ENCODE peak calls at places on chromosomes 3 and 15, in six cellular contexts. One of them, this sample, is unnamed.

GRCh38 chr15:81029416-81030367 is 29.0 kb downstream of the TLNRD1 start:
- DNase-seq in H1: no peak
- DNase-seq in K562: no peak
- DNase-seq in endothelial cell of umbilical vein: peak
- DNase-seq in HepG2: no peak
- DNase-seq in A549: no peak
- DNase-seq in this sample: no peak

GRCh38 chr3:71724584-71725278 is 471 bp downstream of the EIF4E3 start:
- DNase-seq in A549: peak
- DNase-seq in endothelial cell of umbilical vein: no peak
- DNase-seq in H1: no peak
- DNase-seq in K562: no peak
- DNase-seq in HepG2: no peak
- DNase-seq in this sample: peak

GRCh38 chr3:13495921-13496723 is 16.0 kb downstream of the HDAC11 start:
- DNase-seq in endothelial cell of umbilical vein: peak
- DNase-seq in K562: peak
- DNase-seq in A549: peak
- DNase-seq in HepG2: peak
- DNase-seq in H1: peak
- DNase-seq in this sample: peak

GRCh38 chr15:59657635-59658125 is 365 bp upstream of the GTF2A2 start:
- DNase-seq in K562: no peak
- DNase-seq in H1: no peak
- DNase-seq in endothelial cell of umbilical vein: no peak
- DNase-seq in HepG2: no peak
- DNase-seq in A549: no peak
- DNase-seq in this sample: no peak

GRCh38 chr15:31297880-31298456 is 28.7 kb upstream of the KLF13 start:
- DNase-seq in H1: no peak
- DNase-seq in K562: no peak
- DNase-seq in A549: no peak
- DNase-seq in HepG2: no peak
- DNase-seq in endothelial cell of umbilical vein: no peak
- DNase-seq in this sample: no peak

GRCh38 chr3:178966299-178967183 is 105.1 kb downstream of the ZMAT3 start:
- DNase-seq in K562: no peak
- DNase-seq in H1: no peak
- DNase-seq in endothelial cell of umbilical vein: peak
- DNase-seq in A549: no peak
- DNase-seq in HepG2: peak
- DNase-seq in this sample: no peak

GRCh38 chr3:12194209-12194608 is 35.5 kb upstream of the TIMP4 start:
- DNase-seq in K562: no peak
- DNase-seq in endothelial cell of umbilical vein: peak
- DNase-seq in HepG2: no peak
- DNase-seq in A549: no peak
- DNase-seq in H1: no peak
- DNase-seq in this sample: no peak

GRCh38 chr15:36912311-36912712 is 188.0 kb downstream of the MEIS2 start:
- DNase-seq in H1: no peak
- DNase-seq in K562: no peak
- DNase-seq in HepG2: no peak
- DNase-seq in endothelial cell of umbilical vein: no peak
- DNase-seq in A549: no peak
- DNase-seq in this sample: no peak

GRCh38 chr3:94936023-94936580 is 873.2 kb downstream of the NSUN3 start:
- DNase-seq in H1: no peak
- DNase-seq in A549: no peak
- DNase-seq in K562: no peak
- DNase-seq in endothelial cell of umbilical vein: no peak
- DNase-seq in HepG2: peak
- DNase-seq in this sample: no peak

GRCh38 chr3:135007622-135008021 is 212.6 kb downstream of the EPHB1 start:
- DNase-seq in endothelial cell of umbilical vein: peak
- DNase-seq in A549: no peak
- DNase-seq in K562: no peak
- DNase-seq in HepG2: no peak
- DNase-seq in H1: no peak
- DNase-seq in this sample: no peak

GRCh38 chr3:144921710-144922109 is 950.1 kb downstream of the DIPK2A start:
- DNase-seq in H1: no peak
- DNase-seq in HepG2: no peak
- DNase-seq in K562: no peak
- DNase-seq in A549: no peak
- DNase-seq in endothelial cell of umbilical vein: no peak
- DNase-seq in this sample: no peak

GRCh38 chr3:64798316-64798715 is 110.5 kb upstream of the ADAMTS9 start:
- DNase-seq in HepG2: no peak
- DNase-seq in A549: no peak
- DNase-seq in H1: no peak
- DNase-seq in K562: no peak
- DNase-seq in endothelial cell of umbilical vein: no peak
- DNase-seq in this sample: no peak

GRCh38 chr3:155334897-155335883 is 41.7 kb upstream of the STRIT1 start:
- DNase-seq in A549: no peak
- DNase-seq in K562: peak
- DNase-seq in HepG2: no peak
- DNase-seq in endothelial cell of umbilical vein: peak
- DNase-seq in H1: no peak
- DNase-seq in this sample: no peak

GRCh38 chr15:35713733-35714132 is 167.8 kb upstream of the DPH6 start:
- DNase-seq in A549: no peak
- DNase-seq in H1: no peak
- DNase-seq in HepG2: no peak
- DNase-seq in endothelial cell of umbilical vein: peak
- DNase-seq in K562: no peak
- DNase-seq in this sample: no peak

GRCh38 chr15:55654541-55654940 is 66.4 kb upstream of the PYGO1 start:
- DNase-seq in endothelial cell of umbilical vein: peak
- DNase-seq in HepG2: no peak
- DNase-seq in K562: no peak
- DNase-seq in A549: no peak
- DNase-seq in H1: no peak
- DNase-seq in this sample: no peak

GRCh38 chr3:2420919-2421318 is 322.3 kb downstream of the CNTN4 start:
- DNase-seq in A549: no peak
- DNase-seq in H1: peak
- DNase-seq in HepG2: no peak
- DNase-seq in endothelial cell of umbilical vein: no peak
- DNase-seq in K562: no peak
- DNase-seq in this sample: no peak

GRCh38 chr15:92681141-92681622 is 25.6 kb upstream of the FAM174B start:
- DNase-seq in endothelial cell of umbilical vein: peak
- DNase-seq in A549: no peak
- DNase-seq in HepG2: no peak
- DNase-seq in K562: no peak
- DNase-seq in H1: no peak
- DNase-seq in this sample: no peak

GRCh38 chr3:46412786-46413298 is 5.8 kb downstream of the CCRL2 start:
- DNase-seq in HepG2: no peak
- DNase-seq in endothelial cell of umbilical vein: peak
- DNase-seq in A549: no peak
- DNase-seq in H1: no peak
- DNase-seq in K562: no peak
- DNase-seq in this sample: no peak

GRCh38 chr15:57432141-57432701 is 55.9 kb downstream of the CGNL1 start:
- DNase-seq in HepG2: no peak
- DNase-seq in H1: peak
- DNase-seq in K562: no peak
- DNase-seq in A549: no peak
- DNase-seq in endothelial cell of umbilical vein: peak
- DNase-seq in this sample: peak

GRCh38 chr15:80536231-80536630 is 132.0 kb downstream of the ARNT2 start:
- DNase-seq in endothelial cell of umbilical vein: no peak
- DNase-seq in H1: no peak
- DNase-seq in A549: no peak
- DNase-seq in HepG2: no peak
- DNase-seq in K562: no peak
- DNase-seq in this sample: no peak

GRCh38 chr3:36909666-36910065 is 35.2 kb downstream of the TRANK1 start:
- DNase-seq in HepG2: no peak
- DNase-seq in A549: no peak
- DNase-seq in endothelial cell of umbilical vein: no peak
- DNase-seq in H1: no peak
- DNase-seq in K562: no peak
- DNase-seq in this sample: no peak

GRCh38 chr3:25429960-25430941 is 2.2 kb downstream of the RARB start:
- DNase-seq in K562: no peak
- DNase-seq in A549: no peak
- DNase-seq in H1: no peak
- DNase-seq in endothelial cell of umbilical vein: peak
- DNase-seq in HepG2: no peak
- DNase-seq in this sample: no peak

GRCh38 chr3:15319575-15319974 is 12.8 kb downstream of the SH3BP5 start:
- DNase-seq in A549: no peak
- DNase-seq in endothelial cell of umbilical vein: no peak
- DNase-seq in HepG2: no peak
- DNase-seq in K562: no peak
- DNase-seq in H1: no peak
- DNase-seq in this sample: no peak

GRCh38 chr15:80502782-80503181 is 98.6 kb downstream of the ARNT2 start:
- DNase-seq in K562: no peak
- DNase-seq in endothelial cell of umbilical vein: no peak
- DNase-seq in HepG2: no peak
- DNase-seq in H1: no peak
- DNase-seq in A549: no peak
- DNase-seq in this sample: no peak

GRCh38 chr3:188711898-188712256 is 459.9 kb upstream of the TPRG1 start:
- DNase-seq in A549: no peak
- DNase-seq in endothelial cell of umbilical vein: no peak
- DNase-seq in H1: no peak
- DNase-seq in HepG2: no peak
- DNase-seq in K562: no peak
- DNase-seq in this sample: no peak

GRCh38 chr3:185216587-185216918 is 37.3 kb downstream of the EHHADH start:
- DNase-seq in K562: no peak
- DNase-seq in endothelial cell of umbilical vein: peak
- DNase-seq in HepG2: peak
- DNase-seq in A549: no peak
- DNase-seq in H1: no peak
- DNase-seq in this sample: no peak

GRCh38 chr3:12445523-12446240 is 38.6 kb upstream of the TSEN2 start:
- DNase-seq in H1: no peak
- DNase-seq in A549: no peak
- DNase-seq in HepG2: no peak
- DNase-seq in K562: no peak
- DNase-seq in endothelial cell of umbilical vein: no peak
- DNase-seq in this sample: no peak

DNA sequence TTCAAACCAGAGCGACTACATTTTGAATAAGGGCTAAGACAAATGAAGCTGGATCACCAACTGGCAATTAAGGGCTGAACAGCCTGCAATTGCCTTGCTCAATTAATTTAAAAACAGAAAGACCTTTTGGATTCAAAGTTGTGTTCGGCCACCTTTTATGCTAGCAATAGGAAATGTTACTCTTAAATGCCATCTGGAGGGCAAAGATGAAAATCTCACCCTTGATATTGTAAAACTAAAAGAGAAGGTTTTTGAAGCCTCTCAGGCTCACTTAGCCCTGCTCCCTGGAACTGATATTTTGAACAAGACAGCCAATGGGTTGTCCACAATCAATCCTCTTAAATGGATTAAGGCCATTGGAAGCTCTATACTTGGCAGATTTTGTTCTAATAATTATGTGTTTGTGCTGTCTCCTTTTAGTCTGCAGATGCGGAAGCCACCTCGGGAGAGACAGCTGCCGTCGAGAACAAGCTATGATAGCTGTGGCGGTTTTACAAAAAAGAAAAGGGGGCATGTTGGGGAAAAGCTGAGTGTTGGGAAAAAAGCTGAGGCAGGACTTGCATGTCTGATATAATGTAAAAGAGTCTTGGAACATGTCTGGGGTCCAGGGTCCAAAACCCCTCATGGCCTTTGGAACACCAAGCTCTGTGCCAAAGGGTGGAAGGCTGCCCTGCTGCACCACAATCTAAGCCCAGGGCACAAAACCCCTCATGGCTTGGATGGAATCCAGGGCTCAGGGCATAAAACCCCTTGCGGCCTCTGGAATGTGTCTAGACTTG is 44.4 kb downstream of the ACAD9 start:
- DNase-seq in H1: no peak
- DNase-seq in A549: no peak
- DNase-seq in HepG2: no peak
- DNase-seq in K562: no peak
- DNase-seq in endothelial cell of umbilical vein: no peak
- DNase-seq in this sample: no peak
- TF ChIP-seq JUN in H1: no peak
- TF ChIP-seq JUN in A549: no peak
- TF ChIP-seq JUN in HepG2: no peak
- TF ChIP-seq JUN in K562: no peak
- TF ChIP-seq JUN in endothelial cell of umbilical vein: no peak
- TF ChIP-seq JUN in this sample: no peak

GRCh38 chr3:152656207-152657001 is 178.5 kb upstream of the P2RY1 start:
- DNase-seq in endothelial cell of umbilical vein: peak
- DNase-seq in HepG2: no peak
- DNase-seq in H1: no peak
- DNase-seq in K562: no peak
- DNase-seq in A549: no peak
- DNase-seq in this sample: peak
- TF ChIP-seq JUN in endothelial cell of umbilical vein: no peak
- TF ChIP-seq JUN in HepG2: no peak
- TF ChIP-seq JUN in H1: no peak
- TF ChIP-seq JUN in K562: no peak
- TF ChIP-seq JUN in A549: no peak
- TF ChIP-seq JUN in this sample: no peak

GRCh38 chr15:68650901-68651709 is 72.3 kb downstream of the CORO2B start:
- DNase-seq in endothelial cell of umbilical vein: peak
- DNase-seq in HepG2: peak
- DNase-seq in H1: peak
- DNase-seq in A549: peak
- DNase-seq in K562: peak
- DNase-seq in this sample: peak
- TF ChIP-seq JUN in endothelial cell of umbilical vein: no peak
- TF ChIP-seq JUN in HepG2: no peak
- TF ChIP-seq JUN in H1: no peak
- TF ChIP-seq JUN in A549: no peak
- TF ChIP-seq JUN in K562: no peak
- TF ChIP-seq JUN in this sample: no peak

GRCh38 chr15:22253676-22254408 is 173.5 kb downstream of the OR4M2 start:
- DNase-seq in K562: no peak
- DNase-seq in H1: no peak
- DNase-seq in HepG2: no peak
- DNase-seq in endothelial cell of umbilical vein: no peak
- DNase-seq in A549: no peak
- DNase-seq in this sample: no peak
- TF ChIP-seq JUN in K562: no peak
- TF ChIP-seq JUN in H1: no peak
- TF ChIP-seq JUN in HepG2: no peak
- TF ChIP-seq JUN in endothelial cell of umbilical vein: no peak
- TF ChIP-seq JUN in A549: no peak
- TF ChIP-seq JUN in this sample: no peak

GRCh38 chr3:97823503-97824004 is 1.7 kb downstream of the CRYBG3 start:
- DNase-seq in HepG2: no peak
- DNase-seq in endothelial cell of umbilical vein: peak
- DNase-seq in H1: no peak
- DNase-seq in A549: no peak
- DNase-seq in K562: no peak
- DNase-seq in this sample: no peak
- TF ChIP-seq JUN in HepG2: no peak
- TF ChIP-seq JUN in endothelial cell of umbilical vein: no peak
- TF ChIP-seq JUN in H1: no peak
- TF ChIP-seq JUN in A549: no peak
- TF ChIP-seq JUN in K562: no peak
- TF ChIP-seq JUN in this sample: no peak